ENCODE peak calls at places on chromosomes 12 and 14, in nine cellular contexts. H is AG04449, Y is body of pancreas, S is left ventricle myocardium inferior, M is A673, O is neural progenitor cell, D is PC-9, L is kidney epithelial cell, W is AG04450. B is an unnamed sample.

GRCh38 chr12:131555197-131555820 is 155.6 kb upstream of the SFSWAP start:
- DNase-seq in O (no peak), H (no peak), L (no peak), D (no peak), M (no peak), W (no peak), S (no peak), Y (no peak), B (no peak)

GRCh38 chr14:39006721-39007410 is 96.2 kb downstream of the SEC23A start:
- DNase-seq in W (peak), Y (no peak), D (no peak), L (no peak), M (no peak), S (no peak), H (peak), O (no peak), B (no peak)

GRCh38 chr12:98352218-98352811 is 163.1 kb upstream of the TMPO start:
- DNase-seq in O (no peak), L (peak), S (no peak), Y (no peak), H (peak), D (no peak), W (peak), M (peak), B (no peak)

GRCh38 chr14:92610849-92611271 is 97.3 kb downstream of the RIN3 start:
- DNase-seq in L (no peak), Y (no peak), D (no peak), O (no peak), S (no peak), M (no peak), W (no peak), H (no peak), B (peak)

GRCh38 chr12:67275380-67275913 is 6.3 kb downstream of the CAND1 start:
- DNase-seq in Y (no peak), H (no peak), M (no peak), W (no peak), S (no peak), D (peak), L (no peak), O (no peak), B (no peak)

GRCh38 chr12:75479963-75480461 is 543 bp upstream of the GLIPR1 start:
- DNase-seq in M (no peak), H (peak), O (no peak), S (no peak), W (no peak), D (no peak), Y (no peak), L (peak), B (no peak)

GRCh38 chr14:104245075-104245474 is 106.7 kb downstream of the KIF26A start:
- DNase-seq in W (no peak), M (no peak), S (no peak), L (no peak), H (no peak), D (no peak), Y (peak), O (no peak), B (no peak)

GRCh38 chr14:76955575-76956252 is 72.8 kb downstream of the IRF2BPL start:
- DNase-seq in Y (no peak), M (peak), L (no peak), W (no peak), S (no peak), D (no peak), H (no peak), O (no peak), B (no peak)

GRCh38 chr14:100004392-100004791 is 60.8 kb upstream of the EVL start:
- DNase-seq in O (no peak), W (no peak), D (no peak), M (no peak), L (no peak), H (no peak), S (no peak), Y (no peak), B (no peak)

GRCh38 chr14:103738706-103739451 is 23.3 kb downstream of the ZFYVE21 start:
- DNase-seq in W (no peak), O (no peak), H (no peak), S (no peak), M (no peak), Y (no peak), L (no peak), D (no peak), B (no peak)

DNA sequence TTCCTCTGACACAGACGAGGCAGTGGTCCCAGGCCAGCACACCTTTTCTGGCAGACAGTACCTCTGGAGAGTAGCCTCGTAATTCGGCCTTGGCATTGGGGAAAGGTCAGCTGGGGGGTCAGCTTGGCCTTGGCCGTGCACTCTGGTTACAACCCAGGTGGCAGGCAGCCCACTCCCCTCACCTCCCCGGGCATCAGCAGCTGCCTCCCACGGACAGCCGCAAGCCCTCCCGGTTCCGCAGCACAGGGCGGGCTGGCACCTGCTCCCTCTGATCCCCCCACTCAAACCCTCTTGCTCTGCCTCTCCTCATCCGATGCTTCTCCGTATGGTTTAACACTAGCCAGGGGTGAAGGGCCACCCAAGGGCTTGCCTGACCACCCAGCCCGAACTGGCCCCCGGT is 50.6 kb downstream of the TEAD4 start:
- DNase-seq in M (no peak), H (no peak), S (no peak), L (no peak), W (no peak), D (no peak), Y (no peak), O (no peak), B (no peak)
- TF ChIP-seq CTCF in M (no peak), H (no peak), S (no peak), L (no peak), W (no peak), D (no peak), Y (no peak), O (no peak), B (no peak)

GRCh38 chr12:108060054-108060453 is 69.0 kb upstream of the WSCD2 start:
- DNase-seq in D (no peak), S (no peak), Y (no peak), W (no peak), M (no peak), H (no peak), L (no peak), O (no peak), B (no peak)

GRCh38 chr12:108065061-108065460 is 64.0 kb upstream of the WSCD2 start:
- DNase-seq in L (no peak), Y (no peak), M (no peak), W (no peak), H (no peak), O (no peak), D (no peak), S (no peak), B (no peak)

GRCh38 chr12:108066583-108067234 is 62.4 kb upstream of the WSCD2 start:
- DNase-seq in O (no peak), Y (no peak), S (no peak), H (no peak), L (no peak), D (no peak), M (peak), W (no peak), B (no peak)

GRCh38 chr12:108060910-108061309 is 68.2 kb upstream of the WSCD2 start:
- DNase-seq in O (no peak), W (no peak), H (no peak), S (no peak), D (no peak), Y (no peak), L (no peak), M (no peak), B (no peak)

GRCh38 chr12:108063192-108063591 is 65.9 kb upstream of the WSCD2 start:
- DNase-seq in S (no peak), D (no peak), M (peak), H (no peak), W (no peak), O (peak), Y (no peak), L (no peak), B (no peak)
- TF ChIP-seq CTCF in S (peak), D (peak), M (peak), H (no peak), W (peak), O (peak), Y (peak), L (peak), B (no peak)

GRCh38 chr12:54662028-54662427 is 13.9 kb upstream of the DCD start:
- DNase-seq in O (no peak), Y (no peak), S (no peak), L (no peak), D (no peak), M (no peak), W (no peak), H (no peak), B (no peak)

GRCh38 chr12:54660320-54660962 is 12.3 kb upstream of the DCD start:
- DNase-seq in D (no peak), W (no peak), L (no peak), S (no peak), O (no peak), M (no peak), Y (no peak), H (no peak), B (no peak)

GRCh38 chr12:54657048-54657696 is 9.0 kb upstream of the DCD start:
- DNase-seq in W (no peak), L (no peak), Y (no peak), D (no peak), O (no peak), H (no peak), M (peak), S (no peak), B (no peak)

GRCh38 chr12:54661048-54661447 is 12.9 kb upstream of the DCD start:
- DNase-seq in W (no peak), S (no peak), L (no peak), Y (no peak), O (no peak), D (no peak), M (no peak), H (no peak), B (no peak)

DNA sequence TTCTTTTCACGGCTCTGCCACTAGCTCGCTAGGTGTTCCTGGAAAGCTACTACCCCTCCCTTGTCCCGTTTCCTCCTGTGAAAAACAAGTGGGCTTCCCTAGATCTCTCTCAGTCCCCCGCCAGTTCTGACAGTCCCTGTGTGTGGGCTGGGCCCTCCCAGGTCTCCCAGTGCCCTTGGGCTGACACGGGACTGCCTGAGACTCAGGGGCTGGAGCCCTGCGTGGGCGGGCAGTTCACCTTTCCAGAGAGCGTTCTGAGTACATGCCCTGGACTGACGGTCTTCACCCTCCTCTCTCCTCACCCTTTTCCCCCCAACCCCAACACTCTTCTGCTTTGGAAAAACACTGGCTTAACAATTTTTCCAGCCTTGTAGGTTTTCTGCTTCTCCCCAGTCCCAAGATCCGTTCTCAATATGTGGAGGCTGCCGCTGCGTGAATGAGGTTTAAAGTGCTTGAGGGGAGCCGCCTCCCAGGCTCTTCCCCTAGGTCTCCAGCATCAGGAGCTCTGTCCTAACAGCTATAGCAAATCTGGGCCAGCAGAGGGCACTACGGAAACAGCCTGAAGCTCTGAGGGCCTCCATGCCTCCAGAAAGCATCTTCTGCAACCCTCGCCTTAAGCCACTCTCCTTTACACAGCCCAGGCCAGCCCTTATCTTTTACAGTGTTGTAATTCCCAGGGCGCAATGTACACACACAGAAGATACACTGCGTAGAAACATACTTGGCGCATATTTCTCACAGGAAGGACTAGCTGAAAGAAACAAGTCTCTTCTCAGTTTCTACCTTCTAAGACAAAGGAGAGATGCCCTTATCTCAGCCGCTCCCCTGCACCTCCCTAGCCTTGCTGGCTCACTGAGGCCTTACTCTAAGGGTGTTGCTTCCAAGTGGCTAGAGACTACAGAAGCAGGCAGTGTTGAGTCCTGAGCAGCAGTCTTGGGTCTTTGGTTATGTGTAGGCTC is 10.4 kb upstream of the DCD start:
- DNase-seq in W (no peak), M (peak), Y (peak), D (peak), H (no peak), S (peak), O (peak), L (no peak), B (peak)
- TF ChIP-seq CTCF in W (peak), M (peak), Y (peak), D (peak), H (peak), S (peak), O (peak), L (peak), B (no peak)

GRCh38 chr14:64298773-64299172 is 4.6 kb upstream of the ESR2 start:
- DNase-seq in M (no peak), O (no peak), D (no peak), H (no peak), L (no peak), W (no peak), Y (no peak), S (no peak), B (no peak)
- TF ChIP-seq CTCF in M (no peak), O (no peak), D (no peak), H (no peak), L (no peak), W (no peak), Y (no peak), S (no peak), B (no peak)

GRCh38 chr14:65329911-65330310 is 82.6 kb upstream of the FUT8 start:
- DNase-seq in O (no peak), M (no peak), Y (no peak), H (no peak), L (no peak), D (no peak), W (no peak), S (no peak), B (no peak)

GRCh38 chr14:65333926-65334687 is 78.4 kb upstream of the FUT8 start:
- DNase-seq in L (no peak), D (no peak), M (no peak), Y (no peak), W (peak), H (peak), S (peak), O (no peak), B (peak)

GRCh38 chr14:65331652-65332051 is 80.9 kb upstream of the FUT8 start:
- DNase-seq in Y (no peak), S (no peak), M (no peak), L (no peak), W (no peak), O (no peak), H (no peak), D (no peak), B (no peak)

GRCh38 chr14:65330416-65330815 is 82.1 kb upstream of the FUT8 start:
- DNase-seq in L (no peak), S (no peak), D (no peak), W (no peak), M (no peak), H (no peak), O (no peak), Y (no peak), B (no peak)

DNA sequence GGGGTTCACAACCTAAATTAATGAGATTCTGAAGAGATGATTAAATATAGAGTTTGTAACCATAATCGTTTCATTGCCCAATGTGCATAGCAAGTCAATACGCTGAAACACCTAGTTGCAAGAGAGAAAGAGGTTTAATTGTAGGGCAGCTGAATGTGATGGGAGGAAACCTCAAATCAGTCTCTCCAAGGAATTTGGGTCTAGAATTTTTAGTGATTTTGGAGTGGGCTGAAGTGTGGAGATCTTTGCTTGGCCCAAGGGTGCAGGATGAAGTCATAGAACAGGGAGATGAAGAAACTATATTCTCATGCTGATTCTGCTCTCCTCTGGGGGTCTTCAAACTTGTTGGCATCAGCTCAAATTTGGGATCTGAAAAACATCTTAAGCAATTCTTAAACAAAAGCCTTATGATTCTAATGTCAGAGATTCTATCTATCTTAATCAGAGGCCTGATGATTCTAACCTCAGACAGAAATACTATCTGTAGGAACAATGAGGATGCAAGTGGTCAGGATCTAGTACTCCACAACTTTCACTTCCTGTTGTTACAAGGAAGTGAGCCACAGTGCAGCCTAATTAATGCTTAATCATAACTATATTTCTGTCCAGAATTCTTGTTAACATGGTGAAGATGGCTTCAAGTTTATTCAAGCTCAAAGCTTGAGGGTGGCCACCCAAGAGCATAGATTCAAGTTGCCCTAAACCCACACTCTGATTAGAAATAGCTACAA is 80.2 kb upstream of the FUT8 start:
- DNase-seq in W (no peak), H (no peak), M (no peak), D (no peak), Y (no peak), O (no peak), S (no peak), L (no peak), B (no peak)
- TF ChIP-seq CTCF in W (no peak), H (no peak), M (no peak), D (no peak), Y (no peak), O (no peak), S (no peak), L (no peak), B (no peak)

GRCh38 chr12:102879144-102879763 is 37.8 kb downstream of the PAH start:
- DNase-seq in H (no peak), D (peak), Y (peak), L (peak), W (no peak), M (peak), O (peak), S (peak), B (no peak)
- TF ChIP-seq CTCF in H (no peak), D (peak), Y (peak), L (peak), W (no peak), M (peak), O (peak), S (peak), B (no peak)

GRCh38 chr14:94307410-94307992 is 14.4 kb upstream of the SERPINA10 start:
- DNase-seq in L (no peak), Y (no peak), D (no peak), O (peak), W (no peak), H (no peak), M (peak), S (no peak), B (no peak)
- TF ChIP-seq CTCF in L (peak), Y (no peak), D (peak), O (peak), W (peak), H (peak), M (peak), S (no peak), B (no peak)